ENCODE peak calls at places on chromosomes 12 and 14, in ten cellular contexts. A is MCF 10A; B is glomerular endothelial cell; L is glutamatergic neuron; I is stimulated activated naive CD4-positive, alpha-beta T cell; H is stimulated activated CD4-positive, alpha-beta T cell treated with anti-CD3 and anti-CD28 coated beads, TNF-alpha, amount 100 ng/mL, for 4 hours; K is cardiac fibroblast; P is foreskin melanocyte; W is anterior cingulate cortex; Q is NCI-H1417. X is an unnamed sample.

GRCh38 chr12:389138-390096 is at the start of gene KDM5A:
- DNase-seq in A (peak), B (no peak), L (peak), I (no peak), H (peak), K (peak), P (peak), W (no peak), Q (no peak), X (peak)

GRCh38 chr12:4609071-4609470 is 39.8 kb downstream of the AKAP3 start:
- DNase-seq in A (no peak), B (no peak), L (no peak), I (no peak), H (no peak), K (peak), P (no peak), W (no peak), Q (no peak), X (no peak)

GRCh38 chr12:67274186-67274585 is 5.0 kb downstream of the CAND1 start:
- DNase-seq in A (no peak), B (no peak), L (no peak), I (no peak), H (no peak), K (no peak), P (no peak), W (no peak), Q (no peak), X (no peak)

GRCh38 chr12:64400041-64400440 is 4.2 kb upstream of the XPOT start:
- DNase-seq in A (peak), B (no peak), L (no peak), I (no peak), H (no peak), K (peak), P (peak), W (no peak), Q (no peak), X (no peak)

GRCh38 chr12:77204055-77204454 is 138.7 kb upstream of the E2F7 start:
- DNase-seq in A (peak), B (no peak), L (no peak), I (no peak), H (no peak), K (peak), P (no peak), W (no peak), Q (no peak), X (no peak)

GRCh38 chr12:50572760-50573159 is 68.0 kb downstream of the DIP2B start:
- DNase-seq in A (peak), B (no peak), L (no peak), I (no peak), H (no peak), K (no peak), P (no peak), W (no peak), Q (no peak), X (no peak)

GRCh38 chr14:53214384-53214783 is 61.3 kb upstream of the DDHD1 start:
- DNase-seq in A (no peak), B (no peak), L (no peak), I (no peak), H (no peak), K (no peak), P (no peak), W (no peak), Q (no peak), X (no peak)

GRCh38 chr12:96228566-96229248 is 34.5 kb downstream of the ELK3 start:
- DNase-seq in A (no peak), B (no peak), L (no peak), I (no peak), H (no peak), K (no peak), P (no peak), W (no peak), Q (no peak), X (no peak)

GRCh38 chr14:51328089-51328941 is 88.3 kb downstream of the TMX1 start:
- DNase-seq in A (peak), B (no peak), L (no peak), I (no peak), H (no peak), K (peak), P (no peak), W (no peak), Q (peak), X (no peak)

GRCh38 chr12:91883811-91884210 is 261.8 kb downstream of the BTG1 start:
- DNase-seq in A (no peak), B (no peak), L (no peak), I (no peak), H (no peak), K (no peak), P (no peak), W (no peak), Q (no peak), X (no peak)

GRCh38 chr12:128823216-128823915 is 392 bp downstream of the SLC15A4 start:
- DNase-seq in A (peak), B (no peak), L (no peak), I (no peak), H (no peak), K (no peak), P (no peak), W (peak), Q (peak), X (no peak)